ENCODE peak calls at places on chromosomes 3 and 15, in five cellular contexts. One of them, this sample, is unnamed.

GRCh38 chr15:48940508-48940907 is 23.2 kb downstream of the SHC4 start:
- DNase-seq in fibroblast of mammary gland: peak; percentile 100
- DNase-seq in endodermal cell: no peak
- DNase-seq in mammary epithelial cell: peak; percentile 97
- DNase-seq in astrocyte of the spinal cord: peak; percentile 96
- DNase-seq in this sample: peak; percentile 99

GRCh38 chr3:136893848-136894443 is 31.9 kb downstream of the NCK1 start:
- DNase-seq in fibroblast of mammary gland: peak; percentile 61
- DNase-seq in endodermal cell: no peak
- DNase-seq in mammary epithelial cell: peak; percentile 81
- DNase-seq in astrocyte of the spinal cord: peak; percentile 16
- DNase-seq in this sample: peak; percentile 90

GRCh38 chr3:53185761-53186465 is 24.9 kb downstream of the PRKCD start:
- DNase-seq in fibroblast of mammary gland: no peak
- DNase-seq in endodermal cell: no peak
- DNase-seq in mammary epithelial cell: no peak
- DNase-seq in astrocyte of the spinal cord: no peak
- DNase-seq in this sample: no peak

GRCh38 chr3:124837730-124838186 is 49.4 kb downstream of the ITGB5 start:
- DNase-seq in fibroblast of mammary gland: peak; percentile 97
- DNase-seq in endodermal cell: peak; percentile 47
- DNase-seq in mammary epithelial cell: peak; percentile 77
- DNase-seq in astrocyte of the spinal cord: peak; percentile 64
- DNase-seq in this sample: peak; percentile 75

GRCh38 chr3:40189118-40189517 is 120.4 kb upstream of the EIF1B start:
- DNase-seq in fibroblast of mammary gland: no peak
- DNase-seq in endodermal cell: no peak
- DNase-seq in mammary epithelial cell: no peak
- DNase-seq in astrocyte of the spinal cord: no peak
- DNase-seq in this sample: no peak

GRCh38 chr3:48215876-48216275 is 7.4 kb upstream of the CAMP start:
- DNase-seq in fibroblast of mammary gland: no peak
- DNase-seq in endodermal cell: no peak
- DNase-seq in mammary epithelial cell: no peak
- DNase-seq in astrocyte of the spinal cord: no peak
- DNase-seq in this sample: peak; percentile 71

GRCh38 chr3:194824676-194825075 is 139.0 kb downstream of the FAM43A start:
- DNase-seq in fibroblast of mammary gland: peak; percentile 87
- DNase-seq in endodermal cell: no peak
- DNase-seq in mammary epithelial cell: no peak
- DNase-seq in astrocyte of the spinal cord: peak; percentile 44
- DNase-seq in this sample: peak; percentile 42

GRCh38 chr3:126549861-126550487 is 8.8 kb downstream of the C3orf22 start:
- DNase-seq in fibroblast of mammary gland: no peak
- DNase-seq in endodermal cell: peak; percentile 51
- DNase-seq in mammary epithelial cell: no peak
- DNase-seq in astrocyte of the spinal cord: no peak
- DNase-seq in this sample: no peak

GRCh38 chr3:21237638-21238037 is 513.4 kb downstream of the ZNF385D start:
- DNase-seq in fibroblast of mammary gland: no peak
- DNase-seq in endodermal cell: no peak
- DNase-seq in mammary epithelial cell: no peak
- DNase-seq in astrocyte of the spinal cord: peak; percentile 59
- DNase-seq in this sample: no peak

GRCh38 chr3:188209740-188210139 is 55.8 kb downstream of the LPP start:
- DNase-seq in fibroblast of mammary gland: no peak
- DNase-seq in endodermal cell: no peak
- DNase-seq in mammary epithelial cell: no peak
- DNase-seq in astrocyte of the spinal cord: peak; percentile 15
- DNase-seq in this sample: no peak

GRCh38 chr3:37217098-37217849 is 42.9 kb upstream of the LRRFIP2 start:
- DNase-seq in fibroblast of mammary gland: no peak
- DNase-seq in endodermal cell: no peak
- DNase-seq in mammary epithelial cell: no peak
- DNase-seq in astrocyte of the spinal cord: no peak
- DNase-seq in this sample: no peak

GRCh38 chr15:36814708-36815107 is 235.3 kb downstream of the CDIN1 start:
- DNase-seq in fibroblast of mammary gland: no peak
- DNase-seq in endodermal cell: no peak
- DNase-seq in mammary epithelial cell: peak; percentile 38
- DNase-seq in astrocyte of the spinal cord: peak; percentile 14
- DNase-seq in this sample: no peak

GRCh38 chr3:106275592-106275991 is 406.8 kb upstream of the CBLB start:
- DNase-seq in fibroblast of mammary gland: no peak
- DNase-seq in endodermal cell: no peak
- DNase-seq in mammary epithelial cell: no peak
- DNase-seq in astrocyte of the spinal cord: no peak
- DNase-seq in this sample: no peak

GRCh38 chr3:106272302-106272701 is 403.5 kb upstream of the CBLB start:
- DNase-seq in fibroblast of mammary gland: no peak
- DNase-seq in endodermal cell: no peak
- DNase-seq in mammary epithelial cell: no peak
- DNase-seq in astrocyte of the spinal cord: no peak
- DNase-seq in this sample: no peak

GRCh38 chr3:106281231-106281630 is 412.4 kb upstream of the CBLB start:
- DNase-seq in fibroblast of mammary gland: no peak
- DNase-seq in endodermal cell: no peak
- DNase-seq in mammary epithelial cell: no peak
- DNase-seq in astrocyte of the spinal cord: peak; percentile 64
- DNase-seq in this sample: peak; percentile 11

GRCh38 chr3:106277731-106278130 is 408.9 kb upstream of the CBLB start:
- DNase-seq in fibroblast of mammary gland: no peak
- DNase-seq in endodermal cell: no peak
- DNase-seq in mammary epithelial cell: no peak
- DNase-seq in astrocyte of the spinal cord: no peak
- DNase-seq in this sample: no peak

GRCh38 chr3:106276755-106277612 is 408.2 kb upstream of the CBLB start:
- DNase-seq in fibroblast of mammary gland: no peak
- DNase-seq in endodermal cell: no peak
- DNase-seq in mammary epithelial cell: peak; percentile 25
- DNase-seq in astrocyte of the spinal cord: no peak
- DNase-seq in this sample: no peak
- TF ChIP-seq CTCF in fibroblast of mammary gland: peak; percentile 1
- TF ChIP-seq CTCF in endodermal cell: peak; percentile 13
- TF ChIP-seq CTCF in mammary epithelial cell: no peak
- TF ChIP-seq CTCF in astrocyte of the spinal cord: no peak
- TF ChIP-seq CTCF in this sample: no peak

GRCh38 chr3:98750520-98750919 is 12.6 kb upstream of the ST3GAL6 start:
- DNase-seq in fibroblast of mammary gland: no peak
- DNase-seq in endodermal cell: no peak
- DNase-seq in mammary epithelial cell: no peak
- DNase-seq in astrocyte of the spinal cord: no peak
- DNase-seq in this sample: peak; percentile 42

GRCh38 chr3:98759629-98760028 is 3.5 kb upstream of the ST3GAL6 start:
- DNase-seq in fibroblast of mammary gland: no peak
- DNase-seq in endodermal cell: no peak
- DNase-seq in mammary epithelial cell: no peak
- DNase-seq in astrocyte of the spinal cord: no peak
- DNase-seq in this sample: no peak

GRCh38 chr3:98755601-98756000 is 7.5 kb upstream of the ST3GAL6 start:
- DNase-seq in fibroblast of mammary gland: no peak
- DNase-seq in endodermal cell: no peak
- DNase-seq in mammary epithelial cell: no peak
- DNase-seq in astrocyte of the spinal cord: no peak
- DNase-seq in this sample: no peak

GRCh38 chr3:98754483-98754882 is 8.7 kb upstream of the ST3GAL6 start:
- DNase-seq in fibroblast of mammary gland: no peak
- DNase-seq in endodermal cell: no peak
- DNase-seq in mammary epithelial cell: no peak
- DNase-seq in astrocyte of the spinal cord: no peak
- DNase-seq in this sample: no peak
- H3K4me3 ChIP-seq in fibroblast of mammary gland: no peak overlapping the region
- H3K4me3 ChIP-seq in endodermal cell: no peak overlapping the region
- H3K4me3 ChIP-seq in mammary epithelial cell: no peak overlapping the region
- H3K4me3 ChIP-seq in astrocyte of the spinal cord: no peak overlapping the region
- H3K4me3 ChIP-seq in this sample: no peak overlapping the region

GRCh38 chr3:141784096-141784495 is 20.9 kb downstream of the GRK7 start:
- DNase-seq in fibroblast of mammary gland: no peak
- DNase-seq in endodermal cell: no peak
- DNase-seq in mammary epithelial cell: no peak
- DNase-seq in astrocyte of the spinal cord: no peak
- DNase-seq in this sample: no peak

GRCh38 chr3:141788147-141788546 is 24.9 kb downstream of the GRK7 start:
- DNase-seq in fibroblast of mammary gland: no peak
- DNase-seq in endodermal cell: no peak
- DNase-seq in mammary epithelial cell: no peak
- DNase-seq in astrocyte of the spinal cord: no peak
- DNase-seq in this sample: no peak

GRCh38 chr3:141793476-141794260 is 30.5 kb downstream of the GRK7 start:
- DNase-seq in fibroblast of mammary gland: no peak
- DNase-seq in endodermal cell: peak; percentile 86
- DNase-seq in mammary epithelial cell: no peak
- DNase-seq in astrocyte of the spinal cord: no peak
- DNase-seq in this sample: no peak

GRCh38 chr3:141792495-141792894 is 29.3 kb downstream of the GRK7 start:
- DNase-seq in fibroblast of mammary gland: no peak
- DNase-seq in endodermal cell: no peak
- DNase-seq in mammary epithelial cell: no peak
- DNase-seq in astrocyte of the spinal cord: no peak
- DNase-seq in this sample: no peak

GRCh38 chr3:141789281-141789680 is 26.1 kb downstream of the GRK7 start:
- DNase-seq in fibroblast of mammary gland: no peak
- DNase-seq in endodermal cell: peak; percentile 58
- DNase-seq in mammary epithelial cell: no peak
- DNase-seq in astrocyte of the spinal cord: no peak
- DNase-seq in this sample: no peak
- TF ChIP-seq CTCF in fibroblast of mammary gland: no peak
- TF ChIP-seq CTCF in endodermal cell: no peak
- TF ChIP-seq CTCF in mammary epithelial cell: no peak
- TF ChIP-seq CTCF in astrocyte of the spinal cord: no peak
- TF ChIP-seq CTCF in this sample: no peak

GRCh38 chr15:88255109-88255495 is 1.4 kb downstream of the NTRK3 start:
- DNase-seq in fibroblast of mammary gland: no peak
- DNase-seq in endodermal cell: no peak
- DNase-seq in mammary epithelial cell: no peak
- DNase-seq in astrocyte of the spinal cord: no peak
- DNase-seq in this sample: no peak
- H3K4me3 ChIP-seq in fibroblast of mammary gland: no peak overlapping the region
- H3K4me3 ChIP-seq in endodermal cell: peak overlapping the region; percentile 69
- H3K4me3 ChIP-seq in mammary epithelial cell: no peak overlapping the region
- H3K4me3 ChIP-seq in astrocyte of the spinal cord: no peak overlapping the region
- H3K4me3 ChIP-seq in this sample: peak overlapping the region; percentile 24

GRCh38 chr3:112631257-112631656 is 9.7 kb downstream of the CCDC80 start:
- DNase-seq in fibroblast of mammary gland: no peak
- DNase-seq in endodermal cell: no peak
- DNase-seq in mammary epithelial cell: no peak
- DNase-seq in astrocyte of the spinal cord: no peak
- DNase-seq in this sample: no peak

GRCh38 chr3:112629425-112629824 is 11.5 kb downstream of the CCDC80 start:
- DNase-seq in fibroblast of mammary gland: peak; percentile 97
- DNase-seq in endodermal cell: peak; percentile 75
- DNase-seq in mammary epithelial cell: peak; percentile 72
- DNase-seq in astrocyte of the spinal cord: peak; percentile 92
- DNase-seq in this sample: peak; percentile 94

GRCh38 chr3:112623717-112624116 is 17.2 kb downstream of the CCDC80 start:
- DNase-seq in fibroblast of mammary gland: no peak
- DNase-seq in endodermal cell: no peak
- DNase-seq in mammary epithelial cell: peak; percentile 50
- DNase-seq in astrocyte of the spinal cord: no peak
- DNase-seq in this sample: no peak

GRCh38 chr3:112628038-112628437 is 12.9 kb downstream of the CCDC80 start:
- DNase-seq in fibroblast of mammary gland: no peak
- DNase-seq in endodermal cell: no peak
- DNase-seq in mammary epithelial cell: no peak
- DNase-seq in astrocyte of the spinal cord: no peak
- DNase-seq in this sample: no peak

DNA sequence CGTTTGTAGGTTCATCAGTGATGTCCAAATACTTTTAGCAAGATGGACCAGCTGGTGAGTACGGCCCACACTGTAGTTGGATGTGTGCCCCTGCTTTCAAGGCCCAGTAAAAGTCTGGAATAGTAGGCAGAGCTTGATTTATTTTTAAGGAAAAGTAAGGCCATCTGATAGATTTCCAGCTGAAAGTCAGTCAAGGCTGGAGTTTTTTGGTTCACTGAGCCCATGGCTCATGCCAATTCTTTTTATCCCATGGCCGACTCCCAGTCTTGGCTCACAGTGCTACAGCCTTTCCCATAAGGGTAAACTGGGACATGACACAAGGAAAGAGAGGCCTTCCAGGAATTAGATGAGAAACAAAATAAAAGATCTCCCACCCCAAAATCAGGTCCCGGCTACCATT is 13.5 kb downstream of the CCDC80 start:
- DNase-seq in fibroblast of mammary gland: no peak
- DNase-seq in endodermal cell: no peak
- DNase-seq in mammary epithelial cell: no peak
- DNase-seq in astrocyte of the spinal cord: no peak
- DNase-seq in this sample: no peak
- TF ChIP-seq CTCF in fibroblast of mammary gland: no peak
- TF ChIP-seq CTCF in endodermal cell: no peak
- TF ChIP-seq CTCF in mammary epithelial cell: no peak
- TF ChIP-seq CTCF in astrocyte of the spinal cord: no peak
- TF ChIP-seq CTCF in this sample: no peak

GRCh38 chr15:88802991-88803240 is 320 bp upstream of the ACAN start:
- DNase-seq in fibroblast of mammary gland: no peak
- DNase-seq in endodermal cell: no peak
- DNase-seq in mammary epithelial cell: no peak
- DNase-seq in astrocyte of the spinal cord: no peak
- DNase-seq in this sample: no peak
- H3K4me3 ChIP-seq in fibroblast of mammary gland: no peak overlapping the region
- H3K4me3 ChIP-seq in endodermal cell: peak overlapping the region; percentile 75
- H3K4me3 ChIP-seq in mammary epithelial cell: peak overlapping the region; percentile 31
- H3K4me3 ChIP-seq in astrocyte of the spinal cord: no peak overlapping the region
- H3K4me3 ChIP-seq in this sample: no peak overlapping the region

GRCh38 chr15:46146915-46147314 is 512.1 kb downstream of the SQOR start:
- DNase-seq in fibroblast of mammary gland: no peak
- DNase-seq in endodermal cell: no peak
- DNase-seq in mammary epithelial cell: no peak
- DNase-seq in astrocyte of the spinal cord: no peak
- DNase-seq in this sample: no peak
- TF ChIP-seq CTCF in fibroblast of mammary gland: no peak
- TF ChIP-seq CTCF in endodermal cell: no peak
- TF ChIP-seq CTCF in mammary epithelial cell: no peak
- TF ChIP-seq CTCF in astrocyte of the spinal cord: no peak
- TF ChIP-seq CTCF in this sample: no peak

DNA sequence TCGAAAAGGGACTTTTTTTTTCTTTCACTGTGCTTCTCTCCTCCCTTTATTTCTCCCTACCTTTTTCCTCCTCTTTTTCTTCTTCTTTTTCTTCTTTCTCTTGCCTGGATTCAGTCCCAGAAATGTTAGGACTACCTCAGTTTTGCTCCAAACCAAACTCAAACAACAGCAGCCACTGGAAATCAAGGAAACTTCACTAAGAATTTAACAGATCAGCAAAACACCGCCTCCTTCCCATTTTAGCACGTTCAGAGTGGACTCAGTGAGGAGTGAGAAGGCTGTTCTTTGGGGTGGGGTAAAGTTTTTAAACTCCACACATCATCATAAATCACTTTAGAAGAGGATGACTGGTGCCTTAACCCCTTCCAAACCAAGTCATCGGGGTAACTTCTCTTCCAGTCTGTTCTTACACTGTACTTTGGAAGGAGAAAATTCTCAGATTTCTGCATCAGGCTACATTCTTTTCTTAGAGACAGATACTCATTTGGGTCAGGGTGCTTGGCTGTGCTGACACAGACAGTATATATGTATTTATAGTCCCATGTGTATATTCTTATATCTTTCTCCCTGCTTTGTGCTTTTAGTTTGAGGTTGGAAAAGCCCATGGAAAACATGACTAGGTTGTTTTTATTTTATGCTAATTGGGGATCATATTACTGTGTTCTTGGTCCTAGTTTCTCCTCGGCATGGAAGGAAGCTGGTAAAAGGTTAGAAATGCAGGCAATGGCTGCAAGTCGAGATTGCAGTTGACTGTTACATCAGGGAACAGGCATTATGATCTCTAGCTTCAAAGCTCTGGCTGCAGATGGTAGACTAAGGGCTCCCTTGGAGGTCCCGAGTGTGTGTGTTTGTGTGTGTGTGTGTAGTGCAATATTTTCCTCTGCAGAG is at the start of gene CCDC80:
- DNase-seq in fibroblast of mammary gland: peak; percentile 97
- DNase-seq in endodermal cell: no peak
- DNase-seq in mammary epithelial cell: peak; percentile 97
- DNase-seq in astrocyte of the spinal cord: peak; percentile 97
- DNase-seq in this sample: peak; percentile 95
- H3K4me3 ChIP-seq in fibroblast of mammary gland: peak within 1 kb of the TSS; percentile 86
- H3K4me3 ChIP-seq in endodermal cell: no peak within 1 kb of the TSS
- H3K4me3 ChIP-seq in mammary epithelial cell: peak within 1 kb of the TSS; percentile 47
- H3K4me3 ChIP-seq in astrocyte of the spinal cord: peak within 1 kb of the TSS; percentile 74
- H3K4me3 ChIP-seq in this sample: peak within 1 kb of the TSS; percentile 71

This sample was measured in cardiac fibroblast.